ENCODE peak calls at places on chromosome 14, in five cellular contexts. K is NCI-H187, R is MCF 10A, E is RWPE2, B is GM12878. Y is an unnamed sample.

GRCh38 chr14:48690349-48690748 is 895.8 kb downstream of the RPS29 start:
- DNase-seq in K (no peak), R (peak; percentile 11), E (no peak), B (no peak), Y (no peak)

GRCh38 chr14:91354979-91355685 is 62.5 kb downstream of the CCDC88C start:
- DNase-seq in K (no peak), R (no peak), E (no peak), B (no peak), Y (no peak)

GRCh38 chr14:51821822-51822221 is 38.6 kb upstream of the GNG2 start:
- DNase-seq in K (no peak), R (no peak), E (no peak), B (no peak), Y (no peak)

GRCh38 chr14:70907172-70907995 is at the start of gene PCNX1:
- DNase-seq in K (peak; percentile 64), R (peak; percentile 83), E (peak; percentile 92), B (no peak), Y (peak; percentile 92)

GRCh38 chr14:98182385-98183055 is 1089.5 kb downstream of the BCL11B start:
- DNase-seq in K (no peak), R (peak; percentile 19), E (no peak), B (no peak), Y (no peak)

GRCh38 chr14:25396128-25396527 is 346.2 kb upstream of the STXBP6 start:
- DNase-seq in K (no peak), R (no peak), E (no peak), B (no peak), Y (no peak)

GRCh38 chr14:51871846-51872245 is 11.4 kb downstream of the GNG2 start:
- DNase-seq in K (no peak), R (no peak), E (no peak), B (no peak), Y (no peak)

GRCh38 chr14:102971314-102971713 is 48.9 kb downstream of the AMN start:
- DNase-seq in K (no peak), R (no peak), E (no peak), B (no peak), Y (no peak)

GRCh38 chr14:91899213-91899612 is 31.9 kb upstream of the TC2N start:
- DNase-seq in K (no peak), R (peak; percentile 64), E (no peak), B (no peak), Y (no peak)

Y was measured in GM06990.